ENCODE peak calls at places on chromosomes 16 and 17, in four cellular contexts. One of them, this sample, is unnamed.

GRCh38 chr17:82587234-82588086 is 60.8 kb downstream of the WDR45B start:
- DNase-seq in stimulated activated CD4-positive, alpha-beta T cell treated with anti-CD3 and anti-CD28 coated beads, Interleukin-15, amount 100 ng/mL, for 24 hours: no peak
- DNase-seq in EH: no peak
- DNase-seq in HCT116: no peak
- DNase-seq in this sample: no peak

GRCh38 chr16:87297918-87298631 is 19.1 kb downstream of the C16orf95 start:
- DNase-seq in stimulated activated CD4-positive, alpha-beta T cell treated with anti-CD3 and anti-CD28 coated beads, Interleukin-15, amount 100 ng/mL, for 24 hours: peak; percentile 55
- DNase-seq in EH: peak; percentile 32
- DNase-seq in HCT116: no peak
- DNase-seq in this sample: no peak

GRCh38 chr16:11263737-11264136 is 5.4 kb downstream of the TNP2 start:
- DNase-seq in stimulated activated CD4-positive, alpha-beta T cell treated with anti-CD3 and anti-CD28 coated beads, Interleukin-15, amount 100 ng/mL, for 24 hours: peak; percentile 78
- DNase-seq in EH: no peak
- DNase-seq in HCT116: no peak
- DNase-seq in this sample: no peak

GRCh38 chr16:3674513-3675295 is 20.2 kb downstream of the DNASE1 start:
- DNase-seq in stimulated activated CD4-positive, alpha-beta T cell treated with anti-CD3 and anti-CD28 coated beads, Interleukin-15, amount 100 ng/mL, for 24 hours: no peak
- DNase-seq in EH: no peak
- DNase-seq in HCT116: no peak
- DNase-seq in this sample: no peak

GRCh38 chr17:83152745-83153611 is 73.6 kb downstream of the METRNL start:
- DNase-seq in stimulated activated CD4-positive, alpha-beta T cell treated with anti-CD3 and anti-CD28 coated beads, Interleukin-15, amount 100 ng/mL, for 24 hours: no peak
- DNase-seq in EH: no peak
- DNase-seq in HCT116: no peak
- DNase-seq in this sample: no peak

GRCh38 chr17:60161598-60162330 is 12.0 kb downstream of the CA4 start:
- DNase-seq in stimulated activated CD4-positive, alpha-beta T cell treated with anti-CD3 and anti-CD28 coated beads, Interleukin-15, amount 100 ng/mL, for 24 hours: no peak
- DNase-seq in EH: no peak
- DNase-seq in HCT116: no peak
- DNase-seq in this sample: no peak

GRCh38 chr16:83631006-83631405 is 176.8 kb upstream of the HSBP1 start:
- DNase-seq in stimulated activated CD4-positive, alpha-beta T cell treated with anti-CD3 and anti-CD28 coated beads, Interleukin-15, amount 100 ng/mL, for 24 hours: no peak
- DNase-seq in EH: peak; percentile 86
- DNase-seq in HCT116: no peak
- DNase-seq in this sample: no peak

GRCh38 chr16:81445143-81445922 is 725 bp downstream of the CMIP start:
- DNase-seq in stimulated activated CD4-positive, alpha-beta T cell treated with anti-CD3 and anti-CD28 coated beads, Interleukin-15, amount 100 ng/mL, for 24 hours: peak; percentile 54
- DNase-seq in EH: peak; percentile 46
- DNase-seq in HCT116: no peak
- DNase-seq in this sample: peak; percentile 22

GRCh38 chr17:38511126-38512108 is 83.2 kb downstream of the ARHGAP23 start:
- DNase-seq in stimulated activated CD4-positive, alpha-beta T cell treated with anti-CD3 and anti-CD28 coated beads, Interleukin-15, amount 100 ng/mL, for 24 hours: no peak
- DNase-seq in EH: peak; percentile 85
- DNase-seq in HCT116: no peak
- DNase-seq in this sample: peak; percentile 74

GRCh38 chr17:39608601-39609000 is 881 bp upstream of the NEUROD2 start:
- DNase-seq in stimulated activated CD4-positive, alpha-beta T cell treated with anti-CD3 and anti-CD28 coated beads, Interleukin-15, amount 100 ng/mL, for 24 hours: no peak
- DNase-seq in EH: no peak
- DNase-seq in HCT116: no peak
- DNase-seq in this sample: no peak

GRCh38 chr16:87662254-87663204 is 60.2 kb downstream of the JPH3 start:
- DNase-seq in stimulated activated CD4-positive, alpha-beta T cell treated with anti-CD3 and anti-CD28 coated beads, Interleukin-15, amount 100 ng/mL, for 24 hours: no peak
- DNase-seq in EH: no peak
- DNase-seq in HCT116: no peak
- DNase-seq in this sample: no peak

GRCh38 chr17:17062356-17062755 is 20.1 kb downstream of the MPRIP start:
- DNase-seq in stimulated activated CD4-positive, alpha-beta T cell treated with anti-CD3 and anti-CD28 coated beads, Interleukin-15, amount 100 ng/mL, for 24 hours: no peak
- DNase-seq in EH: no peak
- DNase-seq in HCT116: no peak
- DNase-seq in this sample: no peak

GRCh38 chr17:35057332-35057915 is 6.1 kb downstream of the RFFL start:
- DNase-seq in stimulated activated CD4-positive, alpha-beta T cell treated with anti-CD3 and anti-CD28 coated beads, Interleukin-15, amount 100 ng/mL, for 24 hours: no peak
- DNase-seq in EH: no peak
- DNase-seq in HCT116: no peak
- DNase-seq in this sample: no peak

GRCh38 chr16:89845417-89845816 is 17.1 kb downstream of the SPIRE2 start:
- DNase-seq in stimulated activated CD4-positive, alpha-beta T cell treated with anti-CD3 and anti-CD28 coated beads, Interleukin-15, amount 100 ng/mL, for 24 hours: no peak
- DNase-seq in EH: no peak
- DNase-seq in HCT116: no peak
- DNase-seq in this sample: no peak

GRCh38 chr16:86572616-86573015 is 5.7 kb upstream of the FOXL1 start:
- DNase-seq in stimulated activated CD4-positive, alpha-beta T cell treated with anti-CD3 and anti-CD28 coated beads, Interleukin-15, amount 100 ng/mL, for 24 hours: no peak
- DNase-seq in EH: no peak
- DNase-seq in HCT116: no peak
- DNase-seq in this sample: no peak

GRCh38 chr16:23948949-23949392 is 113.2 kb downstream of the PRKCB start:
- DNase-seq in stimulated activated CD4-positive, alpha-beta T cell treated with anti-CD3 and anti-CD28 coated beads, Interleukin-15, amount 100 ng/mL, for 24 hours: peak; percentile 52
- DNase-seq in EH: no peak
- DNase-seq in HCT116: no peak
- DNase-seq in this sample: no peak

GRCh38 chr17:64441772-64442549 is 7.0 kb upstream of the MILR1 start:
- DNase-seq in stimulated activated CD4-positive, alpha-beta T cell treated with anti-CD3 and anti-CD28 coated beads, Interleukin-15, amount 100 ng/mL, for 24 hours: peak; percentile 21
- DNase-seq in EH: peak; percentile 30
- DNase-seq in HCT116: no peak
- DNase-seq in this sample: no peak

GRCh38 chr16:88936008-88936912 is 40.7 kb downstream of the CBFA2T3 start:
- DNase-seq in stimulated activated CD4-positive, alpha-beta T cell treated with anti-CD3 and anti-CD28 coated beads, Interleukin-15, amount 100 ng/mL, for 24 hours: peak; percentile 43
- DNase-seq in EH: no peak
- DNase-seq in HCT116: no peak
- DNase-seq in this sample: no peak

GRCh38 chr16:48082516-48082915 is 73.3 kb downstream of the ABCC12 start:
- DNase-seq in stimulated activated CD4-positive, alpha-beta T cell treated with anti-CD3 and anti-CD28 coated beads, Interleukin-15, amount 100 ng/mL, for 24 hours: no peak
- DNase-seq in EH: peak; percentile 83
- DNase-seq in HCT116: no peak
- DNase-seq in this sample: no peak

GRCh38 chr16:53159781-53160436 is 105.1 kb downstream of the CHD9 start:
- DNase-seq in stimulated activated CD4-positive, alpha-beta T cell treated with anti-CD3 and anti-CD28 coated beads, Interleukin-15, amount 100 ng/mL, for 24 hours: no peak
- DNase-seq in EH: peak; percentile 64
- DNase-seq in HCT116: peak; percentile 26
- DNase-seq in this sample: peak; percentile 27

GRCh38 chr17:45020354-45021138 is 30.9 kb downstream of the DCAKD start:
- DNase-seq in stimulated activated CD4-positive, alpha-beta T cell treated with anti-CD3 and anti-CD28 coated beads, Interleukin-15, amount 100 ng/mL, for 24 hours: peak; percentile 12
- DNase-seq in EH: peak; percentile 36
- DNase-seq in HCT116: no peak
- DNase-seq in this sample: no peak

GRCh38 chr17:17491546-17491988 is 4.6 kb downstream of the RASD1 start:
- DNase-seq in stimulated activated CD4-positive, alpha-beta T cell treated with anti-CD3 and anti-CD28 coated beads, Interleukin-15, amount 100 ng/mL, for 24 hours: no peak
- DNase-seq in EH: no peak
- DNase-seq in HCT116: no peak
- DNase-seq in this sample: no peak

GRCh38 chr17:2170023-2170422 is 115.1 kb downstream of the HIC1 start:
- DNase-seq in stimulated activated CD4-positive, alpha-beta T cell treated with anti-CD3 and anti-CD28 coated beads, Interleukin-15, amount 100 ng/mL, for 24 hours: peak; percentile 44
- DNase-seq in EH: no peak
- DNase-seq in HCT116: no peak
- DNase-seq in this sample: no peak

GRCh38 chr17:16013943-16014407 is 14.4 kb downstream of the TTC19 start:
- DNase-seq in stimulated activated CD4-positive, alpha-beta T cell treated with anti-CD3 and anti-CD28 coated beads, Interleukin-15, amount 100 ng/mL, for 24 hours: no peak
- DNase-seq in EH: peak; percentile 81
- DNase-seq in HCT116: peak; percentile 36
- DNase-seq in this sample: peak; percentile 87

GRCh38 chr17:29032067-29032551 is 10.8 kb upstream of the PIPOX start:
- DNase-seq in stimulated activated CD4-positive, alpha-beta T cell treated with anti-CD3 and anti-CD28 coated beads, Interleukin-15, amount 100 ng/mL, for 24 hours: no peak
- DNase-seq in EH: no peak
- DNase-seq in HCT116: no peak
- DNase-seq in this sample: no peak

GRCh38 chr16:81599034-81599744 is 154.6 kb downstream of the CMIP start:
- DNase-seq in stimulated activated CD4-positive, alpha-beta T cell treated with anti-CD3 and anti-CD28 coated beads, Interleukin-15, amount 100 ng/mL, for 24 hours: no peak
- DNase-seq in EH: no peak
- DNase-seq in HCT116: no peak
- DNase-seq in this sample: no peak

GRCh38 chr17:83101805-83102480 is 22.5 kb downstream of the METRNL start:
- DNase-seq in stimulated activated CD4-positive, alpha-beta T cell treated with anti-CD3 and anti-CD28 coated beads, Interleukin-15, amount 100 ng/mL, for 24 hours: no peak
- DNase-seq in EH: peak; percentile 45
- DNase-seq in HCT116: no peak
- DNase-seq in this sample: no peak

This sample was measured in HCEC 1CT.